ENCODE peak calls at places on chromosomes 13 and 19, in nine cellular contexts. One of them, this sample, is unnamed.
A peak's percentile ranks its signal among the peaks of the same experiment; 100 is the strongest.

GRCh38 chr13:93942016-93942415 is 537.5 kb downstream of the DCT start:
- DNase-seq in Caco-2: no peak
- DNase-seq in MCF 10A: peak; percentile 49
- DNase-seq in lower leg skin: no peak
- DNase-seq in tibial artery: no peak
- DNase-seq in WTC11: no peak
- DNase-seq in lower lobe of right lung: no peak
- DNase-seq in heart right ventricle: no peak
- DNase-seq in cardiac muscle cell: no peak
- DNase-seq in this sample: no peak

GRCh38 chr19:44671400-44671799 is at the start of gene CEACAM19:
- DNase-seq in tibial artery: no peak
- DNase-seq in heart right ventricle: no peak
- DNase-seq in lower lobe of right lung: no peak
- DNase-seq in Caco-2: no peak
- DNase-seq in MCF 10A: no peak
- DNase-seq in WTC11: no peak
- DNase-seq in cardiac muscle cell: no peak
- DNase-seq in lower leg skin: peak; percentile 43
- DNase-seq in this sample: no peak

GRCh38 chr13:38819053-38819452 is 132.2 kb downstream of the FREM2 start:
- DNase-seq in tibial artery: no peak
- DNase-seq in WTC11: no peak
- DNase-seq in MCF 10A: peak; percentile 7
- DNase-seq in lower leg skin: no peak
- DNase-seq in Caco-2: no peak
- DNase-seq in lower lobe of right lung: no peak
- DNase-seq in heart right ventricle: no peak
- DNase-seq in cardiac muscle cell: no peak
- DNase-seq in this sample: no peak

GRCh38 chr13:20616059-20616797 is 49.3 kb downstream of the IFT88 start:
- DNase-seq in lower leg skin: no peak
- DNase-seq in cardiac muscle cell: no peak
- DNase-seq in Caco-2: no peak
- DNase-seq in lower lobe of right lung: no peak
- DNase-seq in MCF 10A: peak; percentile 59
- DNase-seq in tibial artery: no peak
- DNase-seq in WTC11: no peak
- DNase-seq in heart right ventricle: no peak
- DNase-seq in this sample: no peak

GRCh38 chr13:42548731-42549554 is 25.0 kb upstream of the TNFSF11 start:
- DNase-seq in WTC11: no peak
- DNase-seq in cardiac muscle cell: no peak
- DNase-seq in lower leg skin: peak; percentile 32
- DNase-seq in Caco-2: no peak
- DNase-seq in tibial artery: no peak
- DNase-seq in lower lobe of right lung: no peak
- DNase-seq in MCF 10A: no peak
- DNase-seq in heart right ventricle: no peak
- DNase-seq in this sample: no peak

GRCh38 chr19:7917292-7918061 is 2.7 kb upstream of the SNAPC2 start:
- DNase-seq in heart right ventricle: peak; percentile 57
- DNase-seq in Caco-2: peak; percentile 73
- DNase-seq in lower leg skin: no peak
- DNase-seq in lower lobe of right lung: peak; percentile 68
- DNase-seq in tibial artery: no peak
- DNase-seq in MCF 10A: no peak
- DNase-seq in cardiac muscle cell: peak; percentile 80
- DNase-seq in WTC11: peak; percentile 77
- DNase-seq in this sample: peak; percentile 70

GRCh38 chr13:111252449-111253124 is 67.9 kb upstream of the TEX29 start:
- DNase-seq in WTC11: no peak
- DNase-seq in lower lobe of right lung: no peak
- DNase-seq in lower leg skin: no peak
- DNase-seq in Caco-2: no peak
- DNase-seq in cardiac muscle cell: no peak
- DNase-seq in heart right ventricle: no peak
- DNase-seq in tibial artery: no peak
- DNase-seq in MCF 10A: peak; percentile 27
- DNase-seq in this sample: no peak

GRCh38 chr19:51566489-51567100 is 4.5 kb upstream of the ZNF175 start:
- DNase-seq in MCF 10A: no peak
- DNase-seq in tibial artery: no peak
- DNase-seq in Caco-2: peak; percentile 84
- DNase-seq in cardiac muscle cell: no peak
- DNase-seq in lower lobe of right lung: no peak
- DNase-seq in WTC11: no peak
- DNase-seq in heart right ventricle: no peak
- DNase-seq in lower leg skin: no peak
- DNase-seq in this sample: no peak

GRCh38 chr13:84430441-84430840 is 548.2 kb upstream of the SLITRK1 start:
- DNase-seq in heart right ventricle: no peak
- DNase-seq in lower lobe of right lung: no peak
- DNase-seq in tibial artery: no peak
- DNase-seq in cardiac muscle cell: no peak
- DNase-seq in WTC11: no peak
- DNase-seq in Caco-2: no peak
- DNase-seq in MCF 10A: no peak
- DNase-seq in lower leg skin: no peak
- DNase-seq in this sample: no peak

GRCh38 chr13:35714096-35714495 is 237.6 kb upstream of the MAB21L1 start:
- DNase-seq in MCF 10A: no peak
- DNase-seq in WTC11: no peak
- DNase-seq in heart right ventricle: no peak
- DNase-seq in Caco-2: no peak
- DNase-seq in tibial artery: no peak
- DNase-seq in lower lobe of right lung: no peak
- DNase-seq in cardiac muscle cell: no peak
- DNase-seq in lower leg skin: no peak
- DNase-seq in this sample: no peak

GRCh38 chr19:5691205-5691929 is 1.3 kb downstream of the RPL36 start:
- DNase-seq in heart right ventricle: peak; percentile 70
- DNase-seq in MCF 10A: peak; percentile 63
- DNase-seq in tibial artery: peak; percentile 45
- DNase-seq in cardiac muscle cell: no peak
- DNase-seq in Caco-2: no peak
- DNase-seq in lower leg skin: no peak
- DNase-seq in lower lobe of right lung: peak; percentile 66
- DNase-seq in WTC11: no peak
- DNase-seq in this sample: no peak

GRCh38 chr13:102327119-102327617 is 74.7 kb downstream of the FGF14 start:
- DNase-seq in lower leg skin: no peak
- DNase-seq in WTC11: no peak
- DNase-seq in cardiac muscle cell: no peak
- DNase-seq in lower lobe of right lung: no peak
- DNase-seq in MCF 10A: no peak
- DNase-seq in Caco-2: no peak
- DNase-seq in heart right ventricle: no peak
- DNase-seq in tibial artery: no peak
- DNase-seq in this sample: no peak

GRCh38 chr13:44218501-44219240 is 155.0 kb upstream of the SERP2 start:
- DNase-seq in MCF 10A: peak; percentile 82
- DNase-seq in lower lobe of right lung: peak; percentile 87
- DNase-seq in Caco-2: peak; percentile 60
- DNase-seq in cardiac muscle cell: no peak
- DNase-seq in tibial artery: peak; percentile 90
- DNase-seq in lower leg skin: peak; percentile 74
- DNase-seq in heart right ventricle: peak; percentile 68
- DNase-seq in WTC11: no peak
- DNase-seq in this sample: no peak

GRCh38 chr13:108448891-108449290 is 179.4 kb downstream of the TNFSF13B start:
- DNase-seq in Caco-2: no peak
- DNase-seq in cardiac muscle cell: no peak
- DNase-seq in lower lobe of right lung: no peak
- DNase-seq in lower leg skin: no peak
- DNase-seq in WTC11: no peak
- DNase-seq in heart right ventricle: no peak
- DNase-seq in tibial artery: no peak
- DNase-seq in MCF 10A: no peak
- DNase-seq in this sample: no peak

GRCh38 chr13:49597043-49597669 is 11.8 kb upstream of the RCBTB1 start:
- DNase-seq in Caco-2: no peak
- DNase-seq in cardiac muscle cell: no peak
- DNase-seq in MCF 10A: no peak
- DNase-seq in heart right ventricle: no peak
- DNase-seq in lower leg skin: no peak
- DNase-seq in lower lobe of right lung: no peak
- DNase-seq in tibial artery: no peak
- DNase-seq in WTC11: no peak
- DNase-seq in this sample: no peak

GRCh38 chr13:90103099-90103784 is 1244.2 kb upstream of the MIR17HG start:
- DNase-seq in cardiac muscle cell: no peak
- DNase-seq in WTC11: no peak
- DNase-seq in lower lobe of right lung: peak; percentile 21
- DNase-seq in tibial artery: no peak
- DNase-seq in MCF 10A: no peak
- DNase-seq in lower leg skin: no peak
- DNase-seq in heart right ventricle: no peak
- DNase-seq in Caco-2: no peak
- DNase-seq in this sample: no peak

GRCh38 chr13:44120814-44121505 is 241.3 kb downstream of the LACC1 start:
- DNase-seq in tibial artery: no peak
- DNase-seq in Caco-2: no peak
- DNase-seq in lower leg skin: no peak
- DNase-seq in heart right ventricle: no peak
- DNase-seq in WTC11: no peak
- DNase-seq in MCF 10A: no peak
- DNase-seq in lower lobe of right lung: no peak
- DNase-seq in cardiac muscle cell: no peak
- DNase-seq in this sample: no peak

GRCh38 chr13:35672611-35673010 is 196.1 kb upstream of the MAB21L1 start:
- DNase-seq in MCF 10A: no peak
- DNase-seq in lower leg skin: no peak
- DNase-seq in cardiac muscle cell: no peak
- DNase-seq in heart right ventricle: no peak
- DNase-seq in tibial artery: no peak
- DNase-seq in Caco-2: no peak
- DNase-seq in WTC11: no peak
- DNase-seq in lower lobe of right lung: no peak
- DNase-seq in this sample: no peak

GRCh38 chr19:40921005-40921897 is 39.2 kb upstream of the CYP2A7 start:
- DNase-seq in MCF 10A: peak; percentile 90
- DNase-seq in tibial artery: no peak
- DNase-seq in cardiac muscle cell: peak; percentile 26
- DNase-seq in heart right ventricle: no peak
- DNase-seq in WTC11: no peak
- DNase-seq in Caco-2: peak; percentile 97
- DNase-seq in lower leg skin: no peak
- DNase-seq in lower lobe of right lung: peak; percentile 84
- DNase-seq in this sample: no peak

GRCh38 chr19:51552996-51553725 is 17.9 kb upstream of the ZNF175 start:
- DNase-seq in WTC11: peak; percentile 97
- DNase-seq in cardiac muscle cell: peak; percentile 80
- DNase-seq in tibial artery: peak; percentile 58
- DNase-seq in lower leg skin: no peak
- DNase-seq in heart right ventricle: peak; percentile 79
- DNase-seq in Caco-2: peak; percentile 83
- DNase-seq in MCF 10A: peak; percentile 59
- DNase-seq in lower lobe of right lung: peak; percentile 71
- DNase-seq in this sample: peak; percentile 58

GRCh38 chr13:72565893-72566292 is 161.5 kb downstream of the MZT1 start:
- DNase-seq in heart right ventricle: no peak
- DNase-seq in cardiac muscle cell: peak; percentile 68
- DNase-seq in Caco-2: no peak
- DNase-seq in WTC11: no peak
- DNase-seq in lower lobe of right lung: no peak
- DNase-seq in lower leg skin: no peak
- DNase-seq in MCF 10A: peak; percentile 43
- DNase-seq in tibial artery: no peak
- DNase-seq in this sample: no peak
- TF ChIP-seq CTCF in heart right ventricle: peak; percentile 46
- TF ChIP-seq CTCF in cardiac muscle cell: peak; percentile 60
- TF ChIP-seq CTCF in Caco-2: peak; percentile 55
- TF ChIP-seq CTCF in WTC11: peak; percentile 67
- TF ChIP-seq CTCF in lower lobe of right lung: peak; percentile 44
- TF ChIP-seq CTCF in lower leg skin: no peak
- TF ChIP-seq CTCF in MCF 10A: peak; percentile 56
- TF ChIP-seq CTCF in tibial artery: no peak
- TF ChIP-seq CTCF in this sample: peak; percentile 77

GRCh38 chr19:19475845-19476828 is 39.2 kb downstream of the TSSK6 start:
- DNase-seq in lower leg skin: no peak
- DNase-seq in heart right ventricle: no peak
- DNase-seq in Caco-2: no peak
- DNase-seq in tibial artery: no peak
- DNase-seq in lower lobe of right lung: no peak
- DNase-seq in cardiac muscle cell: peak; percentile 55
- DNase-seq in WTC11: peak; percentile 53
- DNase-seq in MCF 10A: peak; percentile 43
- DNase-seq in this sample: no peak
- TF ChIP-seq CTCF in lower leg skin: no peak
- TF ChIP-seq CTCF in heart right ventricle: peak; percentile 47
- TF ChIP-seq CTCF in Caco-2: no peak
- TF ChIP-seq CTCF in tibial artery: no peak
- TF ChIP-seq CTCF in lower lobe of right lung: peak; percentile 35
- TF ChIP-seq CTCF in cardiac muscle cell: peak; percentile 49
- TF ChIP-seq CTCF in WTC11: no peak
- TF ChIP-seq CTCF in MCF 10A: peak; percentile 22
- TF ChIP-seq CTCF in this sample: no peak

DNA sequence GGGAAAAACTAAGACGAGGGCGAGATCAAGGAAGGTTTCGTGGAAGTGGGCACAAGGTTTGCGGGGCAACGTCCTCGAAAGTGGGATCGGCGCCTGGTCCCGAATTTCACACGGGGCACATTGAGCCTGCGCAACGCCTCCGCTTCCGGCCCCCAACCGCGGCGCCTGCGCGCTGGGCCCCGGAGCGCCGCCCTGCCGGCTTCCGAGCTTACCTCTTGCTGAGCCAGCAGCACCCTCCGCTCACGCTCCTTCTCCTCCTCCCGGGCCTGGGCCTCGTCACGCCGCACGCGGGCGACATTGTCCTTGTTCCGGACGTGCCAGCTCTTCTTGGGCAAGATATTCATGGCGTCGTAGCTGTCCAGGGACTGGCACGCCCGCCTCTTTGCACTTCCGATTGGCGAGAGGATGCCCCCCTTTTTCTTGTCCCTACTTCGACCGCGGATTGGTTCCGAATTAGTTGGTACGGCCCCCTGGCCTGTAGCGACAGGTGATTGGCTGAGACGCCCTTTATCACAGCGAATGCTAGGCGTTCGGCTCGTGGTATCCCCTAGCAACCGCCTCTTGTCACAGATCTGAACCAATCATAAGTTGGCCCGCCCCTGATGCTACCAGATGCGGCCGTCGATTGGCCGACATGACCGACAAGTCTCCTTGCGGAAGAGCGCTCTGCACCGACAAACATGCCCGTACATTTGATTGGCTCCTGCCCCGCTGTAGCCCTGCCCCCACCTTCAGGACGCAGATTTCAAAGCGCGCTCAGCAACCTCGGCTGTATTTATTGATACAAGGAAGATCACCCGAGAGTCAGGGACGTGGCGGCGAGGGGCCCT is at the start of gene LENG1:
- DNase-seq in lower leg skin: peak; percentile 100
- DNase-seq in WTC11: peak; percentile 99
- DNase-seq in lower lobe of right lung: peak; percentile 100
- DNase-seq in MCF 10A: peak; percentile 100
- DNase-seq in tibial artery: peak; percentile 100
- DNase-seq in cardiac muscle cell: peak; percentile 100
- DNase-seq in Caco-2: peak; percentile 100
- DNase-seq in heart right ventricle: peak; percentile 96
- DNase-seq in this sample: peak; percentile 98
- TF ChIP-seq CTCF in lower leg skin: no peak
- TF ChIP-seq CTCF in WTC11: no peak
- TF ChIP-seq CTCF in lower lobe of right lung: no peak
- TF ChIP-seq CTCF in MCF 10A: no peak
- TF ChIP-seq CTCF in tibial artery: peak; percentile 37
- TF ChIP-seq CTCF in cardiac muscle cell: peak; percentile 36
- TF ChIP-seq CTCF in Caco-2: no peak
- TF ChIP-seq CTCF in heart right ventricle: peak; percentile 62
- TF ChIP-seq CTCF in this sample: peak; percentile 28

GRCh38 chr19:35959040-35959967 is 23.1 kb downstream of the LRFN3 start:
- DNase-seq in lower leg skin: no peak
- DNase-seq in WTC11: peak; percentile 47
- DNase-seq in heart right ventricle: peak; percentile 49
- DNase-seq in cardiac muscle cell: no peak
- DNase-seq in tibial artery: no peak
- DNase-seq in lower lobe of right lung: peak; percentile 83
- DNase-seq in Caco-2: no peak
- DNase-seq in MCF 10A: no peak
- DNase-seq in this sample: no peak
- TF ChIP-seq CTCF in lower leg skin: no peak
- TF ChIP-seq CTCF in WTC11: no peak
- TF ChIP-seq CTCF in heart right ventricle: peak; percentile 40
- TF ChIP-seq CTCF in cardiac muscle cell: peak; percentile 36
- TF ChIP-seq CTCF in tibial artery: no peak
- TF ChIP-seq CTCF in lower lobe of right lung: peak; percentile 45
- TF ChIP-seq CTCF in Caco-2: peak; percentile 10
- TF ChIP-seq CTCF in MCF 10A: no peak
- TF ChIP-seq CTCF in this sample: no peak

This sample was measured in mesothelial cell of epicardium.